ENCODE peak calls at places on chromosomes 4 and X, in six cellular contexts. B, T, M, O, W and K are unnamed samples.

GRCh38 chrX:100975212-100975611 is 5.7 kb downstream of the ARL13A start:
- DNase-seq in B (no peak), T (no peak), M (no peak), O (no peak), W (peak; percentile 60), K (no peak)

GRCh38 chr4:54172156-54172555 is 56.9 kb upstream of the PDGFRA start:
- DNase-seq in B (no peak), T (peak; percentile 52), M (no peak), O (no peak), W (no peak), K (no peak)

GRCh38 chr4:14269824-14270223 is 642.3 kb upstream of the BOD1L1 start:
- DNase-seq in B (no peak), T (no peak), M (no peak), O (no peak), W (no peak), K (no peak)

GRCh38 chrX:8724176-8724757 is 7.7 kb downstream of the ANOS1 start:
- DNase-seq in B (no peak), T (no peak), M (peak; percentile 56), O (no peak), W (no peak), K (no peak)

GRCh38 chrX:3763111-3763510 is 49.7 kb upstream of the PRKX start:
- DNase-seq in B (no peak), T (no peak), M (no peak), O (no peak), W (no peak), K (no peak)

GRCh38 chr4:170875868-170876267 is 786.1 kb upstream of the AADAT start:
- DNase-seq in B (no peak), T (no peak), M (peak; percentile 27), O (no peak), W (no peak), K (no peak)

GRCh38 chr4:8022767-8023695 is 83.4 kb upstream of the AFAP1 start:
- DNase-seq in B (no peak), T (no peak), M (no peak), O (no peak), W (no peak), K (no peak)

GRCh38 chr4:24172406-24172805 is 282.6 kb upstream of the PPARGC1A start:
- DNase-seq in B (no peak), T (no peak), M (peak; percentile 26), O (no peak), W (no peak), K (no peak)

GRCh38 chr4:109511414-109511813 is 48.6 kb upstream of the MCUB start:
- DNase-seq in B (no peak), T (no peak), M (no peak), O (no peak), W (no peak), K (no peak)

GRCh38 chr4:74845834-74846233 is 51.5 kb upstream of the BTC start:
- DNase-seq in B (no peak), T (no peak), M (no peak), O (no peak), W (no peak), K (no peak)

GRCh38 chr4:38563703-38564490 is 100.1 kb upstream of the KLF3 start:
- DNase-seq in B (no peak), T (no peak), M (no peak), O (no peak), W (peak; percentile 33), K (no peak)

GRCh38 chrX:39638526-39638925 is 459.2 kb downstream of the BCOR start:
- DNase-seq in B (no peak), T (no peak), M (no peak), O (no peak), W (no peak), K (no peak)

GRCh38 chr4:40311811-40312346 is 23.3 kb upstream of the CHRNA9 start:
- DNase-seq in B (no peak), T (no peak), M (no peak), O (no peak), W (no peak), K (no peak)

GRCh38 chrX:8726031-8726652 is 5.8 kb downstream of the ANOS1 start:
- DNase-seq in B (no peak), T (no peak), M (no peak), O (no peak), W (no peak), K (no peak)

GRCh38 chr4:41304221-41304620 is 47.5 kb downstream of the UCHL1 start:
- DNase-seq in B (no peak), T (no peak), M (no peak), O (no peak), W (no peak), K (no peak)

GRCh38 chr4:147707892-147708672 is 23.8 kb upstream of the ARHGAP10 start:
- DNase-seq in B (peak; percentile 27), T (peak; percentile 48), M (peak; percentile 63), O (peak; percentile 85), W (peak; percentile 34), K (peak; percentile 33)

GRCh38 chr4:76035146-76035545 is 724 bp downstream of the CXCL11 start:
- DNase-seq in B (no peak), T (no peak), M (no peak), O (no peak), W (no peak), K (no peak)

GRCh38 chr4:95318483-95318882 is 230.3 kb downstream of the UNC5C start:
- DNase-seq in B (no peak), T (no peak), M (no peak), O (no peak), W (no peak), K (no peak)

GRCh38 chrX:153478746-153479145 is 8.4 kb upstream of the HAUS7 start:
- DNase-seq in B (no peak), T (no peak), M (no peak), O (no peak), W (no peak), K (no peak)

GRCh38 chr4:156829194-156829593 is 142.4 kb downstream of the PDGFC start:
- DNase-seq in B (no peak), T (no peak), M (no peak), O (peak; percentile 67), W (peak; percentile 29), K (no peak)

GRCh38 chrX:97639526-97639925 is 755.8 kb downstream of the RPA4 start:
- DNase-seq in B (no peak), T (no peak), M (peak; percentile 93), O (no peak), W (no peak), K (no peak)

GRCh38 chrX:103825881-103826280 is 6.2 kb downstream of the RAB9B start:
- DNase-seq in B (no peak), T (no peak), M (no peak), O (no peak), W (no peak), K (no peak)

GRCh38 chr4:174873931-174874330 is 44.2 kb upstream of the ADAM29 start:
- DNase-seq in B (no peak), T (peak; percentile 85), M (peak; percentile 41), O (no peak), W (no peak), K (peak; percentile 3)

DNA sequence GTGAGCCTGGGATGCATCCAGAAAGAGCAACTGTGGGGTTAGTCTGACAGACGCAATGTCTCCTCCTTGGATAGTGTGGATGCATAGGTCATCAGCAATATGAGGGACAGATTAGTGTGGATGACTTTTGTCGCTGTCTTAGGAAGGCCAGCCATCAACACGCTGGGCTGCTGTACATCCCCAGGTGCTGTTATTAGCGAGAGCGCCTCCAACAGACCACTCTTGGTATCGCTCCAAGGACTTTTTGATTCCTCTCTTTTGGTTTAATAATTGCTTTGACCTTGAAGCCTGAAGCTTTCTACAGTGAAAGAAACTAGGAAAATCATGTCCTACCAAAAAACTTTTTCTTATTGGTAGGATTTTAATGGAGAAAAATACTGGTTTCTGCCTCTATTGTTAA is 76.7 kb downstream of the TMEM131L start:
- DNase-seq in B (no peak), T (no peak), M (no peak), O (no peak), W (no peak), K (no peak)
- TF ChIP-seq CTCF in B (no peak), T (peak; percentile 80), M (peak; percentile 43), O (no peak), W (no peak), K (no peak)

DNA sequence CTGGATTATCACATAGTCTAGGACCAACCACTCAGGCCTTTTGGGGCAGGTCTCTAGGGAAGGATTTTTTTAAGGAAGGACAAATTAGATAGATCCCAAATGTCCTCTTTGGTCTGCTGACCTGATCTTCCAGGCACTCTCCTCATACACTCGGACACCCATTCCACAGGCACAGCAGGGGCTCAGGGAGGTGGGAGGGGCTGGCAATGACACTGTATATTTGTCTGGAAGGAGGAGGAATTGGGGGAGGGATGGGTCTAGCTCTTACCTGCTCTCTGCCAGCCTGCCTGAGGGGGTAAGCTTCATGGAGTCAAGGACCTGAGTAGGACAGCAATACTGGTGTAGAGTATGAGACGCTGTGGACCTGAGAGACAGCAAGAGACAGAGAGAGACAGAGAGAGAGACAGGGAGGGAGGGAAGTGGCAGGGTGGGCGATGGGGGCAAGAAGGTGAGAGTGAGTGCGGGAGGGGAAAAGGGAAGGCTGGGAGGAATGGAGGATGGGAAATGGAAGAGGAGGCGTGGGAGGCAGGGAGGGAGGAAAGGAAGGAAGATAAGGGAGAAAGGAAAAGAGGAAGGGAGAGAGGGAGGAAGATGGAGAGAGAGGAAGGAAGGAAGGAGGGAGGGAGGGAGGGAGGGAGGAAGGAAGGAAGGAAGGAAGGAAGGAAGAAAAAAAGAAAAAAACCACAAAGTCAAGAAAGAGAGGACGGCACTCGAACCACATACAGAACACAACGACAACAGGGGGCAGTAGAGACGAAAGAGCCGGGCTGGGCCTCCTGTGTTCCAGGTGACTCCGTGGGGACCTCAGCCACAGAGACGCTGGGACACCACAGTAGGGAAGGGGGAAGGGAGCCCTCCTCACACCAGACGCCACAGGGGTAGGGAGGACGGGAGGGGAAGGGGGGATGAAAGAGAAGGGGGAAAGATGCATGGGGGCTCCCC is 1.8 kb downstream of the IQSEC2 start:
- DNase-seq in B (no peak), T (no peak), M (no peak), O (no peak), W (no peak), K (no peak)
- TF ChIP-seq CTCF in B (no peak), T (no peak), M (peak; percentile 10), O (no peak), W (no peak), K (no peak)

DNA sequence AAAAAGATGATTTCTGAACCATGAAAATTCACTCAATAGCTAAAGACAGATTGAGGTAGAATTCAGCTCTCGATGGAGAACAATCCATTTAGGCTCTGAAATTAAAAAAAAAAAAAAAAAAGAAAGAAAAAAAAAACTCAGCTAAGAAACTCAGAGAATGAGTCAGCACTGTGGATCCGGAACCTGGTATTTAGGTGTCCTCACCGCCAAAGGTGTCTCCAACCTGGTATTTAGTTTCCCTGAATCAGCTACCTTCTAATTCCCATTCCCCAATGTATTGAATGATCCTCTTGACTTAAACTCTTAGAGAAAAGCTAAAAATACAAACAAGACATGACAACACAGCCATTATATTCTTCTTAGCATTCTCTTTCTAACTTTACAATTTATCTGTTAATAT is 150.3 kb upstream of the RASGEF1B start:
- DNase-seq in B (no peak), T (no peak), M (no peak), O (no peak), W (no peak), K (no peak)
- TF ChIP-seq CTCF in B (no peak), T (no peak), M (no peak), O (no peak), W (no peak), K (no peak)

GRCh38 chr4:103207673-103208072 is 9.5 kb upstream of the CENPE start:
- DNase-seq in B (no peak), T (no peak), M (peak; percentile 59), O (no peak), W (no peak), K (no peak)
- TF ChIP-seq CTCF in B (no peak), T (peak; percentile 42), M (peak; percentile 48), O (no peak), W (no peak), K (no peak)

GRCh38 chr4:11218692-11219091 is 210.0 kb downstream of the HS3ST1 start:
- DNase-seq in B (no peak), T (no peak), M (no peak), O (no peak), W (no peak), K (no peak)
- TF ChIP-seq CTCF in B (no peak), T (no peak), M (peak; percentile 30), O (no peak), W (no peak), K (no peak)